ENCODE peak calls at places on chromosomes 3 and 15, in eight cellular contexts. One of them, this sample, is unnamed.
A peak's percentile ranks its signal among the peaks of the same experiment; 100 is the strongest.

GRCh38 chr15:31302778-31303433 is 23.7 kb upstream of the KLF13 start:
- DNase-seq in foreskin fibroblast: no peak
- DNase-seq in left ventricle myocardium inferior: no peak
- DNase-seq in right cardiac atrium: peak; percentile 44
- DNase-seq in fibroblast of mammary gland: no peak
- DNase-seq in cardiac muscle cell: no peak
- DNase-seq in right lobe of liver: no peak
- DNase-seq in cardiac fibroblast: no peak
- DNase-seq in this sample: no peak

GRCh38 chr15:49190586-49190985 is 20.5 kb downstream of the GALK2 start:
- DNase-seq in foreskin fibroblast: no peak
- DNase-seq in left ventricle myocardium inferior: no peak
- DNase-seq in right cardiac atrium: no peak
- DNase-seq in fibroblast of mammary gland: no peak
- DNase-seq in cardiac muscle cell: no peak
- DNase-seq in right lobe of liver: no peak
- DNase-seq in cardiac fibroblast: no peak
- DNase-seq in this sample: no peak

GRCh38 chr15:78241017-78241416 is 6.7 kb upstream of the ACSBG1 start:
- DNase-seq in foreskin fibroblast: peak; percentile 63
- DNase-seq in left ventricle myocardium inferior: peak; percentile 86
- DNase-seq in right cardiac atrium: peak; percentile 95
- DNase-seq in fibroblast of mammary gland: peak; percentile 65
- DNase-seq in cardiac muscle cell: peak; percentile 85
- DNase-seq in right lobe of liver: peak; percentile 89
- DNase-seq in cardiac fibroblast: peak; percentile 81
- DNase-seq in this sample: no peak

GRCh38 chr3:20696393-20697045 is 510.5 kb upstream of the SGO1 start:
- DNase-seq in foreskin fibroblast: no peak
- DNase-seq in left ventricle myocardium inferior: no peak
- DNase-seq in right cardiac atrium: no peak
- DNase-seq in fibroblast of mammary gland: no peak
- DNase-seq in cardiac muscle cell: no peak
- DNase-seq in right lobe of liver: no peak
- DNase-seq in cardiac fibroblast: no peak
- DNase-seq in this sample: no peak

GRCh38 chr3:61686228-61686648 is 124.9 kb downstream of the PTPRG start:
- DNase-seq in foreskin fibroblast: no peak
- DNase-seq in left ventricle myocardium inferior: no peak
- DNase-seq in right cardiac atrium: no peak
- DNase-seq in fibroblast of mammary gland: no peak
- DNase-seq in cardiac muscle cell: no peak
- DNase-seq in right lobe of liver: no peak
- DNase-seq in cardiac fibroblast: no peak
- DNase-seq in this sample: no peak

GRCh38 chr3:192986399-192986798 is 68.7 kb upstream of the MB21D2 start:
- DNase-seq in foreskin fibroblast: no peak
- DNase-seq in left ventricle myocardium inferior: no peak
- DNase-seq in right cardiac atrium: no peak
- DNase-seq in fibroblast of mammary gland: no peak
- DNase-seq in cardiac muscle cell: no peak
- DNase-seq in right lobe of liver: no peak
- DNase-seq in cardiac fibroblast: no peak
- DNase-seq in this sample: no peak

GRCh38 chr15:31472636-31473383 is 146.2 kb downstream of the KLF13 start:
- DNase-seq in foreskin fibroblast: peak; percentile 29
- DNase-seq in left ventricle myocardium inferior: no peak
- DNase-seq in right cardiac atrium: peak; percentile 74
- DNase-seq in fibroblast of mammary gland: peak; percentile 35
- DNase-seq in cardiac muscle cell: no peak
- DNase-seq in right lobe of liver: no peak
- DNase-seq in cardiac fibroblast: peak; percentile 53
- DNase-seq in this sample: peak; percentile 81

GRCh38 chr3:56985460-56986327 is 74.8 kb upstream of the SPATA12 start:
- DNase-seq in foreskin fibroblast: peak; percentile 54
- DNase-seq in left ventricle myocardium inferior: no peak
- DNase-seq in right cardiac atrium: no peak
- DNase-seq in fibroblast of mammary gland: peak; percentile 74
- DNase-seq in cardiac muscle cell: no peak
- DNase-seq in right lobe of liver: no peak
- DNase-seq in cardiac fibroblast: peak; percentile 50
- DNase-seq in this sample: no peak

GRCh38 chr3:137110392-137110996 is 152.7 kb downstream of the IL20RB start:
- DNase-seq in foreskin fibroblast: peak; percentile 16
- DNase-seq in left ventricle myocardium inferior: no peak
- DNase-seq in right cardiac atrium: no peak
- DNase-seq in fibroblast of mammary gland: peak; percentile 35
- DNase-seq in cardiac muscle cell: peak; percentile 41
- DNase-seq in right lobe of liver: no peak
- DNase-seq in cardiac fibroblast: peak; percentile 40
- DNase-seq in this sample: no peak

GRCh38 chr15:90877315-90877714 is 7.0 kb upstream of the FES start:
- DNase-seq in foreskin fibroblast: no peak
- DNase-seq in left ventricle myocardium inferior: no peak
- DNase-seq in right cardiac atrium: peak; percentile 20
- DNase-seq in fibroblast of mammary gland: no peak
- DNase-seq in cardiac muscle cell: no peak
- DNase-seq in right lobe of liver: no peak
- DNase-seq in cardiac fibroblast: no peak
- DNase-seq in this sample: no peak

GRCh38 chr15:78044407-78045155 is 32.9 kb downstream of the TBC1D2B start:
- DNase-seq in foreskin fibroblast: no peak
- DNase-seq in left ventricle myocardium inferior: no peak
- DNase-seq in right cardiac atrium: no peak
- DNase-seq in fibroblast of mammary gland: no peak
- DNase-seq in cardiac muscle cell: no peak
- DNase-seq in right lobe of liver: no peak
- DNase-seq in cardiac fibroblast: peak; percentile 37
- DNase-seq in this sample: no peak

GRCh38 chr3:113142476-113142875 is 68.9 kb upstream of the BOC start:
- DNase-seq in foreskin fibroblast: no peak
- DNase-seq in left ventricle myocardium inferior: no peak
- DNase-seq in right cardiac atrium: no peak
- DNase-seq in fibroblast of mammary gland: no peak
- DNase-seq in cardiac muscle cell: no peak
- DNase-seq in right lobe of liver: no peak
- DNase-seq in cardiac fibroblast: no peak
- DNase-seq in this sample: no peak

GRCh38 chr3:168604767-168605166 is 509.0 kb upstream of the GOLIM4 start:
- DNase-seq in foreskin fibroblast: no peak
- DNase-seq in left ventricle myocardium inferior: no peak
- DNase-seq in right cardiac atrium: no peak
- DNase-seq in fibroblast of mammary gland: no peak
- DNase-seq in cardiac muscle cell: no peak
- DNase-seq in right lobe of liver: no peak
- DNase-seq in cardiac fibroblast: no peak
- DNase-seq in this sample: no peak

GRCh38 chr3:38118421-38119247 is 18.3 kb downstream of the ACAA1 start:
- DNase-seq in foreskin fibroblast: no peak
- DNase-seq in left ventricle myocardium inferior: no peak
- DNase-seq in right cardiac atrium: no peak
- DNase-seq in fibroblast of mammary gland: no peak
- DNase-seq in cardiac muscle cell: no peak
- DNase-seq in right lobe of liver: peak; percentile 10
- DNase-seq in cardiac fibroblast: no peak
- DNase-seq in this sample: no peak

GRCh38 chr3:47573190-47574172 is 5.2 kb downstream of the CSPG5 start:
- DNase-seq in foreskin fibroblast: no peak
- DNase-seq in left ventricle myocardium inferior: no peak
- DNase-seq in right cardiac atrium: no peak
- DNase-seq in fibroblast of mammary gland: no peak
- DNase-seq in cardiac muscle cell: peak; percentile 25
- DNase-seq in right lobe of liver: no peak
- DNase-seq in cardiac fibroblast: no peak
- DNase-seq in this sample: no peak

GRCh38 chr3:128548426-128549282 is 55.7 kb upstream of the GATA2 start:
- DNase-seq in foreskin fibroblast: no peak
- DNase-seq in left ventricle myocardium inferior: no peak
- DNase-seq in right cardiac atrium: peak; percentile 64
- DNase-seq in fibroblast of mammary gland: peak; percentile 41
- DNase-seq in cardiac muscle cell: no peak
- DNase-seq in right lobe of liver: no peak
- DNase-seq in cardiac fibroblast: peak; percentile 81
- DNase-seq in this sample: no peak

GRCh38 chr15:77659350-77660321 is 26.9 kb upstream of the LINGO1 start:
- DNase-seq in foreskin fibroblast: peak; percentile 6
- DNase-seq in left ventricle myocardium inferior: peak; percentile 34
- DNase-seq in right cardiac atrium: peak; percentile 78
- DNase-seq in fibroblast of mammary gland: peak; percentile 55
- DNase-seq in cardiac muscle cell: peak; percentile 81
- DNase-seq in right lobe of liver: peak; percentile 46
- DNase-seq in cardiac fibroblast: peak; percentile 63
- DNase-seq in this sample: no peak

GRCh38 chr3:190048831-190049541 is 71.7 kb downstream of the P3H2 start:
- DNase-seq in foreskin fibroblast: peak; percentile 75
- DNase-seq in left ventricle myocardium inferior: no peak
- DNase-seq in right cardiac atrium: no peak
- DNase-seq in fibroblast of mammary gland: peak; percentile 86
- DNase-seq in cardiac muscle cell: no peak
- DNase-seq in right lobe of liver: no peak
- DNase-seq in cardiac fibroblast: peak; percentile 75
- DNase-seq in this sample: no peak
- H3K4me3 ChIP-seq in foreskin fibroblast: peak overlapping the region; percentile 24
- H3K4me3 ChIP-seq in left ventricle myocardium inferior: peak overlapping the region; percentile 12
- H3K4me3 ChIP-seq in right cardiac atrium: peak overlapping the region; percentile 20
- H3K4me3 ChIP-seq in fibroblast of mammary gland: peak overlapping the region; percentile 35
- H3K4me3 ChIP-seq in cardiac muscle cell: no peak overlapping the region
- H3K4me3 ChIP-seq in right lobe of liver: no peak overlapping the region
- H3K4me3 ChIP-seq in cardiac fibroblast: peak overlapping the region; percentile 9
- H3K4me3 ChIP-seq in this sample: no peak overlapping the region

GRCh38 chr15:94185547-94186236 is 45.7 kb upstream of the MCTP2 start:
- DNase-seq in foreskin fibroblast: no peak
- DNase-seq in left ventricle myocardium inferior: no peak
- DNase-seq in right cardiac atrium: no peak
- DNase-seq in fibroblast of mammary gland: no peak
- DNase-seq in cardiac muscle cell: no peak
- DNase-seq in right lobe of liver: no peak
- DNase-seq in cardiac fibroblast: no peak
- DNase-seq in this sample: no peak
- H3K4me3 ChIP-seq in foreskin fibroblast: no peak overlapping the region
- H3K4me3 ChIP-seq in left ventricle myocardium inferior: no peak overlapping the region
- H3K4me3 ChIP-seq in right cardiac atrium: no peak overlapping the region
- H3K4me3 ChIP-seq in fibroblast of mammary gland: no peak overlapping the region
- H3K4me3 ChIP-seq in cardiac muscle cell: no peak overlapping the region
- H3K4me3 ChIP-seq in right lobe of liver: no peak overlapping the region
- H3K4me3 ChIP-seq in cardiac fibroblast: no peak overlapping the region
- H3K4me3 ChIP-seq in this sample: no peak overlapping the region

DNA sequence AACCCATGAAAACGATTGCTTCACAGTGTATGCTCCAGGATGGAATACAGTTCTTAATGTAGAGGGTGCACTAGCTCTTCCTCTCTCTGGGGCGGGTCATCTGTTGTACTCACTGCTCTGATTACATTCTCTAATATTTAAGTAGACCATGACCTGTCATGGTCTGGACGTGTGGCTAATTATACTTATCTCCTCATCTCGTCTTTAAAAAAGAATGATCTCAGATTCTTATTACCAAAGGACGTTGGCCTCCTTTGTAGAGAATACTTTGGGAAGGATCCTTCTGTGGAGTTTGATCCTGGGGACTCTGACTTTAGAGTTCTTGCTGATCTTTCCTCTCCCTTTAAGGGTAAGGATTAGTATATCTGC is 48.4 kb upstream of the TRAK1 start:
- DNase-seq in foreskin fibroblast: no peak
- DNase-seq in left ventricle myocardium inferior: no peak
- DNase-seq in right cardiac atrium: no peak
- DNase-seq in fibroblast of mammary gland: no peak
- DNase-seq in cardiac muscle cell: no peak
- DNase-seq in right lobe of liver: no peak
- DNase-seq in cardiac fibroblast: no peak
- DNase-seq in this sample: no peak
- H3K4me3 ChIP-seq in foreskin fibroblast: no peak overlapping the region
- H3K4me3 ChIP-seq in left ventricle myocardium inferior: peak overlapping the region; percentile 39
- H3K4me3 ChIP-seq in right cardiac atrium: no peak overlapping the region
- H3K4me3 ChIP-seq in fibroblast of mammary gland: no peak overlapping the region
- H3K4me3 ChIP-seq in cardiac muscle cell: no peak overlapping the region
- H3K4me3 ChIP-seq in right lobe of liver: no peak overlapping the region
- H3K4me3 ChIP-seq in cardiac fibroblast: no peak overlapping the region
- H3K4me3 ChIP-seq in this sample: no peak overlapping the region

GRCh38 chr15:96329403-96329981 is 1.0 kb upstream of the NR2F2 start:
- DNase-seq in foreskin fibroblast: no peak
- DNase-seq in left ventricle myocardium inferior: no peak
- DNase-seq in right cardiac atrium: no peak
- DNase-seq in fibroblast of mammary gland: peak; percentile 36
- DNase-seq in cardiac muscle cell: no peak
- DNase-seq in right lobe of liver: no peak
- DNase-seq in cardiac fibroblast: no peak
- DNase-seq in this sample: no peak
- H3K4me3 ChIP-seq in foreskin fibroblast: peak overlapping the region; percentile 86
- H3K4me3 ChIP-seq in left ventricle myocardium inferior: peak overlapping the region; percentile 88
- H3K4me3 ChIP-seq in right cardiac atrium: peak overlapping the region; percentile 65
- H3K4me3 ChIP-seq in fibroblast of mammary gland: peak overlapping the region; percentile 43
- H3K4me3 ChIP-seq in cardiac muscle cell: peak overlapping the region; percentile 75
- H3K4me3 ChIP-seq in right lobe of liver: peak overlapping the region; percentile 57
- H3K4me3 ChIP-seq in cardiac fibroblast: peak overlapping the region; percentile 59
- H3K4me3 ChIP-seq in this sample: no peak overlapping the region

GRCh38 chr3:134463676-134464611 is 21.8 kb downstream of the ANAPC13 start:
- DNase-seq in foreskin fibroblast: peak; percentile 78
- DNase-seq in left ventricle myocardium inferior: peak; percentile 79
- DNase-seq in right cardiac atrium: peak; percentile 91
- DNase-seq in fibroblast of mammary gland: peak; percentile 99
- DNase-seq in cardiac muscle cell: no peak
- DNase-seq in right lobe of liver: no peak
- DNase-seq in cardiac fibroblast: peak; percentile 99
- DNase-seq in this sample: no peak
- H3K4me3 ChIP-seq in foreskin fibroblast: no peak overlapping the region
- H3K4me3 ChIP-seq in left ventricle myocardium inferior: peak overlapping the region; percentile 12
- H3K4me3 ChIP-seq in right cardiac atrium: no peak overlapping the region
- H3K4me3 ChIP-seq in fibroblast of mammary gland: no peak overlapping the region
- H3K4me3 ChIP-seq in cardiac muscle cell: no peak overlapping the region
- H3K4me3 ChIP-seq in right lobe of liver: no peak overlapping the region
- H3K4me3 ChIP-seq in cardiac fibroblast: no peak overlapping the region
- H3K4me3 ChIP-seq in this sample: no peak overlapping the region